ENCODE peak calls at places on chromosomes 13 and 19, in ten cellular contexts. B, C, Q, M, G, F, N, J, I and Y are unnamed samples.

GRCh38 chr13:51380269-51380668 is 40.8 kb downstream of the SERPINE3 start:
- DNase-seq in B (no peak), G (no peak), J (no peak), Q (peak; percentile 28), M (no peak), I (peak; percentile 68), N (peak; percentile 23), F (no peak), C (no peak), Y (no peak)

GRCh38 chr19:30529876-30530275 is 157.7 kb downstream of the ZNF536 start:
- DNase-seq in N (no peak), C (no peak), M (no peak), B (no peak), I (no peak), Q (no peak), J (no peak), F (no peak), G (no peak), Y (no peak)

GRCh38 chr19:49558591-49558990 is 21.8 kb downstream of the NOSIP start:
- DNase-seq in G (no peak), I (no peak), N (no peak), F (no peak), Q (no peak), C (no peak), B (no peak), M (no peak), J (no peak), Y (no peak)

GRCh38 chr19:30228726-30229523 is 143.3 kb upstream of the ZNF536 start:
- DNase-seq in M (no peak), J (no peak), C (no peak), F (no peak), Q (no peak), N (no peak), I (no peak), B (no peak), G (no peak), Y (no peak)

GRCh38 chr13:60654405-60654804 is 257.4 kb downstream of the TDRD3 start:
- DNase-seq in I (peak; percentile 64), M (no peak), B (no peak), Q (peak; percentile 67), C (no peak), G (no peak), N (peak; percentile 47), F (no peak), J (peak; percentile 40), Y (no peak)

GRCh38 chr13:41722684-41723083 is 238.2 kb downstream of the VWA8 start:
- DNase-seq in B (no peak), F (no peak), N (no peak), Q (no peak), M (no peak), G (no peak), J (no peak), I (no peak), C (no peak), Y (no peak)

GRCh38 chr13:100537486-100537885 is 51.1 kb downstream of the GGACT start:
- DNase-seq in M (no peak), J (no peak), C (no peak), F (no peak), N (no peak), B (no peak), I (no peak), G (no peak), Q (no peak), Y (no peak)

GRCh38 chr19:31955061-31955460 is 390.3 kb upstream of the ZNF507 start:
- DNase-seq in Q (no peak), I (no peak), C (no peak), J (no peak), F (no peak), B (no peak), G (no peak), M (no peak), N (no peak), Y (no peak)

GRCh38 chr13:38265135-38265497 is 84.5 kb upstream of the UFM1 start:
- DNase-seq in G (no peak), M (no peak), C (no peak), B (no peak), N (peak; percentile 76), I (no peak), F (no peak), Q (no peak), J (no peak), Y (no peak)

GRCh38 chr13:103009061-103009840 is 57.0 kb downstream of the SLC10A2 start:
- DNase-seq in B (no peak), Q (no peak), M (no peak), J (no peak), G (no peak), C (no peak), N (no peak), I (no peak), F (no peak), Y (no peak)

GRCh38 chr19:14525729-14526128 is 3.7 kb upstream of the TECR start:
- DNase-seq in J (no peak), Q (no peak), G (no peak), B (no peak), I (peak; percentile 100), F (no peak), N (no peak), M (no peak), C (no peak), Y (no peak)